ENCODE peak calls at places on chromosomes 4 and X, in six cellular contexts. V, K, Q, J, M and G are unnamed samples.

GRCh38 chr4:56038763-56039162 is 90.0 kb downstream of the CEP135 start:
- DNase-seq in K (no peak), M (no peak), V (no peak), Q (peak), J (no peak), G (no peak)

GRCh38 chrX:123487226-123487625 is 245.6 kb downstream of the THOC2 start:
- DNase-seq in M (no peak), K (no peak), V (no peak), J (no peak), Q (no peak), G (no peak)

GRCh38 chr4:8588196-8588470 is 4.4 kb upstream of the CPZ start:
- DNase-seq in J (no peak), M (no peak), Q (no peak), V (no peak), K (no peak), G (no peak)

GRCh38 chrX:39630344-39630743 is 467.4 kb downstream of the BCOR start:
- DNase-seq in V (no peak), K (no peak), Q (no peak), J (no peak), M (no peak), G (no peak)

GRCh38 chrX:14697453-14697852 is 168.1 kb downstream of the GLRA2 start:
- DNase-seq in J (no peak), V (peak), Q (peak), M (peak), K (peak), G (peak)

GRCh38 chr4:4752025-4752424 is 107.4 kb upstream of the MSX1 start:
- DNase-seq in Q (no peak), M (no peak), K (no peak), J (no peak), V (no peak), G (no peak)

GRCh38 chrX:15509845-15510244 is 9.2 kb downstream of the BMX start:
- DNase-seq in Q (no peak), J (no peak), M (no peak), K (no peak), V (no peak), G (no peak)

GRCh38 chrX:45900751-45901150 is 644.5 kb downstream of the ZNF674 start:
- DNase-seq in V (no peak), K (no peak), J (no peak), M (no peak), Q (no peak), G (no peak)

GRCh38 chr4:153393397-153393796 is 48.9 kb downstream of the MND1 start:
- DNase-seq in M (no peak), J (no peak), Q (no peak), V (no peak), K (no peak), G (no peak)

GRCh38 chr4:151955721-151956340 is 195.0 kb upstream of the GATB start:
- DNase-seq in V (no peak), J (no peak), Q (no peak), M (no peak), K (no peak), G (no peak)

GRCh38 chrX:10090319-10090718 is 66.5 kb upstream of the CLCN4 start:
- DNase-seq in J (no peak), V (no peak), M (no peak), K (no peak), Q (no peak), G (no peak)

GRCh38 chrX:19735244-19735643 is 152.2 kb downstream of the SH3KBP1 start:
- DNase-seq in K (no peak), V (no peak), M (no peak), Q (no peak), J (no peak), G (no peak)

GRCh38 chrX:19121466-19121865 is 802 bp downstream of the ADGRG2 start:
- DNase-seq in K (no peak), V (no peak), M (no peak), J (no peak), Q (no peak), G (no peak)

GRCh38 chr4:61532324-61532723 is 332.2 kb downstream of the ADGRL3 start:
- DNase-seq in M (no peak), Q (no peak), V (no peak), J (no peak), K (no peak), G (no peak)

GRCh38 chr4:79292008-79292407 is 33.9 kb downstream of the NAA11 start:
- DNase-seq in Q (no peak), V (no peak), J (no peak), K (no peak), M (no peak), G (no peak)

GRCh38 chr4:8762951-8763735 is 108.5 kb downstream of the HMX1 start:
- DNase-seq in K (no peak), Q (no peak), M (no peak), J (peak), V (no peak), G (no peak)

GRCh38 chrX:154486052-154486395 is 391 bp downstream of the UBL4A start:
- DNase-seq in Q (peak), J (peak), V (no peak), K (no peak), M (peak), G (peak)

GRCh38 chr4:16897991-16898827 is at the start of gene LDB2:
- DNase-seq in J (no peak), M (peak), Q (peak), K (no peak), V (no peak), G (peak)

GRCh38 chrX:154091678-154092077 is 5.8 kb downstream of the MECP2 start:
- DNase-seq in J (no peak), K (no peak), V (no peak), Q (no peak), M (no peak), G (no peak)

GRCh38 chr4:6265546-6265945 is 4.1 kb upstream of the WFS1 start:
- DNase-seq in K (no peak), Q (no peak), V (no peak), J (no peak), M (no peak), G (no peak)

GRCh38 chr4:169627307-169627706 is 6.9 kb downstream of the CLCN3 start:
- DNase-seq in J (no peak), Q (no peak), V (no peak), M (no peak), K (no peak), G (no peak)

GRCh38 chrX:108299101-108299591 is 139.1 kb downstream of the COL4A6 start:
- DNase-seq in K (no peak), M (peak), J (no peak), Q (no peak), V (peak), G (no peak)

GRCh38 chrX:71935542-71935941 is 24.9 kb downstream of the NHSL2 start:
- DNase-seq in J (no peak), K (no peak), M (no peak), Q (no peak), V (no peak), G (no peak)

GRCh38 chr4:186691396-186691795 is 32.3 kb downstream of the FAT1 start:
- DNase-seq in Q (no peak), J (no peak), M (no peak), V (no peak), K (no peak), G (no peak)

GRCh38 chr4:186695392-186695791 is 28.3 kb downstream of the FAT1 start:
- DNase-seq in J (no peak), K (no peak), Q (no peak), M (no peak), V (no peak), G (no peak)

GRCh38 chr4:186689476-186689875 is 34.2 kb downstream of the FAT1 start:
- DNase-seq in K (no peak), Q (no peak), M (no peak), V (no peak), J (no peak), G (no peak)

GRCh38 chr4:186693894-186694293 is 29.8 kb downstream of the FAT1 start:
- DNase-seq in J (no peak), Q (no peak), K (no peak), V (no peak), M (no peak), G (no peak)

DNA sequence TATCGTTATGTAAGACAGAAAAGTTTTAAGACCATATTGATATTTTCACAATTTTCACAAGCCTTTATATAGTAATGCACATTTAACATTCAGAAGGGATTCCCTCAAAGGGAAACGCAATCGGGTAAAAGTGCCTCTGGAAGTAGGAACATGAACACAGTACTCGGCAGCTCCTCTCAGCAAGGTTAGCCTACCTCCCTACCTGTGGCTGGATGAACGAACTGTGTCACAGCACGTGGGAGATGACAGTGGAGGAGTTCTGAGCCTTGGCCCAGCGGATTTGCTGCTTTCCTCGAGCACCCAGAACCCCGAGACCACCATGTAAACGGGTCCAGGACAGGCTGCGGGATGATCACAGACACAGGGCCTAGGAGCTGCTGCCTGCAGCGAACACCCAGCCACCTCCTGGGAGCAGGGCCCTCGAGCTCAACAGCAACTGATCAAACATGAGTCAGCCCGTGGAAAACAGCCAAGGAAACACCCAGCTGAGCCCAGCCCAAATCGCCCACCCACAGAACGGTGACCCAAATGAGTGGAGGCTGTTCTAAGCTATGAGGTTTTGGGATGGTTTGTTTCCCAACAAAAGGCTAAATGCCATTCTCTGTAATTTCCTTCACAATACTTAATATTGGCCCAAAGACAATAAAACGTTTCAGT is 30.4 kb downstream of the FAT1 start:
- DNase-seq in K (peak), M (no peak), Q (no peak), V (no peak), J (no peak), G (peak)
- TF ChIP-seq POLR2AphosphoS5 in K (peak), M (no peak), Q (no peak), V (no peak), J (no peak), G (peak)

GRCh38 chr4:108172231-108172779 is 3.6 kb upstream of the LEF1 start:
- DNase-seq in V (no peak), M (no peak), K (no peak), Q (peak), J (no peak), G (peak)
- TF ChIP-seq CTCF in V (no peak), M (peak), K (no peak), Q (no peak), J (no peak), G (no peak)

GRCh38 chr4:72084587-72085011 is 52.8 kb downstream of the NPFFR2 start:
- DNase-seq in Q (no peak), K (no peak), M (no peak), J (no peak), V (no peak), G (no peak)
- H3K4me3 ChIP-seq in Q (no peak), K (no peak), M (no peak), J (no peak), V (no peak), G (no peak)

GRCh38 chr4:48127231-48127881 is 6.7 kb downstream of the TXK start:
- DNase-seq in Q (no peak), J (no peak), K (no peak), V (no peak), M (no peak), G (no peak)

GRCh38 chr4:48127882-48128394 is 6.1 kb downstream of the TXK start:
- DNase-seq in Q (peak), K (peak), M (peak), V (peak), J (peak), G (peak)

GRCh38 chr4:48124870-48125269 is 9.2 kb downstream of the TXK start:
- DNase-seq in M (no peak), K (no peak), J (no peak), V (no peak), Q (no peak), G (no peak)

GRCh38 chr4:48129307-48130014 is 4.6 kb downstream of the TXK start:
- DNase-seq in M (no peak), J (peak), K (no peak), Q (no peak), V (no peak), G (peak)

GRCh38 chr4:48126621-48127020 is 7.4 kb downstream of the TXK start:
- DNase-seq in Q (no peak), J (no peak), M (no peak), K (no peak), V (no peak), G (no peak)
- TF ChIP-seq POLR2AphosphoS5 in Q (no peak), J (no peak), M (no peak), K (no peak), V (no peak), G (no peak)